ENCODE peak calls at places on chromosomes 7 and 10, in seven cellular contexts. One of them, this sample, is unnamed.

GRCh38 chr7:157690058-157690832 is 353.4 kb downstream of the DNAJB6 start:
- DNase-seq in WTC11: peak; percentile 26
- DNase-seq in stomach: no peak
- DNase-seq in activated B cell treated with CpG ODN at 0.5 μM for 24 hours: no peak
- DNase-seq in foreskin fibroblast: no peak
- DNase-seq in endothelial cell of umbilical vein: no peak
- DNase-seq in CD4-positive, alpha-beta T cell: no peak
- DNase-seq in this sample: peak; percentile 15

GRCh38 chr10:13684252-13684791 is 97.6 kb downstream of the PRPF18 start:
- DNase-seq in CD4-positive, alpha-beta T cell: no peak
- DNase-seq in stomach: peak; percentile 43
- DNase-seq in endothelial cell of umbilical vein: peak; percentile 93
- DNase-seq in activated B cell treated with CpG ODN at 0.5 μM for 24 hours: no peak
- DNase-seq in WTC11: no peak
- DNase-seq in foreskin fibroblast: peak; percentile 79
- DNase-seq in this sample: no peak

GRCh38 chr7:124552217-124552616 is 213.4 kb downstream of the GPR37 start:
- DNase-seq in activated B cell treated with CpG ODN at 0.5 μM for 24 hours: no peak
- DNase-seq in stomach: no peak
- DNase-seq in foreskin fibroblast: peak; percentile 35
- DNase-seq in WTC11: no peak
- DNase-seq in CD4-positive, alpha-beta T cell: no peak
- DNase-seq in endothelial cell of umbilical vein: no peak
- DNase-seq in this sample: no peak

GRCh38 chr10:6385683-6386082 is 183.0 kb downstream of the PFKFB3 start:
- DNase-seq in stomach: no peak
- DNase-seq in endothelial cell of umbilical vein: no peak
- DNase-seq in activated B cell treated with CpG ODN at 0.5 μM for 24 hours: no peak
- DNase-seq in CD4-positive, alpha-beta T cell: no peak
- DNase-seq in WTC11: no peak
- DNase-seq in foreskin fibroblast: peak; percentile 75
- DNase-seq in this sample: no peak

GRCh38 chr10:95327367-95327766 is 36.6 kb upstream of the PDLIM1 start:
- DNase-seq in CD4-positive, alpha-beta T cell: no peak
- DNase-seq in foreskin fibroblast: peak; percentile 49
- DNase-seq in activated B cell treated with CpG ODN at 0.5 μM for 24 hours: no peak
- DNase-seq in stomach: peak; percentile 86
- DNase-seq in endothelial cell of umbilical vein: no peak
- DNase-seq in WTC11: no peak
- DNase-seq in this sample: no peak

GRCh38 chr10:11097686-11098085 is 80.0 kb downstream of the CELF2 start:
- DNase-seq in foreskin fibroblast: no peak
- DNase-seq in WTC11: no peak
- DNase-seq in activated B cell treated with CpG ODN at 0.5 μM for 24 hours: no peak
- DNase-seq in CD4-positive, alpha-beta T cell: no peak
- DNase-seq in endothelial cell of umbilical vein: no peak
- DNase-seq in stomach: no peak
- DNase-seq in this sample: no peak

GRCh38 chr7:55067748-55068147 is 48.9 kb downstream of the EGFR start:
- DNase-seq in endothelial cell of umbilical vein: no peak
- DNase-seq in stomach: no peak
- DNase-seq in WTC11: no peak
- DNase-seq in activated B cell treated with CpG ODN at 0.5 μM for 24 hours: no peak
- DNase-seq in CD4-positive, alpha-beta T cell: no peak
- DNase-seq in foreskin fibroblast: no peak
- DNase-seq in this sample: no peak

GRCh38 chr7:156858523-156858922 is 34.5 kb downstream of the LMBR1 start:
- DNase-seq in CD4-positive, alpha-beta T cell: no peak
- DNase-seq in activated B cell treated with CpG ODN at 0.5 μM for 24 hours: no peak
- DNase-seq in endothelial cell of umbilical vein: no peak
- DNase-seq in foreskin fibroblast: no peak
- DNase-seq in stomach: no peak
- DNase-seq in WTC11: no peak
- DNase-seq in this sample: no peak

GRCh38 chr7:104845541-104845940 is 168.5 kb upstream of the KMT2E start:
- DNase-seq in stomach: no peak
- DNase-seq in CD4-positive, alpha-beta T cell: no peak
- DNase-seq in activated B cell treated with CpG ODN at 0.5 μM for 24 hours: no peak
- DNase-seq in foreskin fibroblast: no peak
- DNase-seq in endothelial cell of umbilical vein: no peak
- DNase-seq in WTC11: no peak
- DNase-seq in this sample: no peak

GRCh38 chr10:46229144-46229563 is 57.6 kb upstream of the ANTXRL start:
- DNase-seq in foreskin fibroblast: no peak
- DNase-seq in activated B cell treated with CpG ODN at 0.5 μM for 24 hours: no peak
- DNase-seq in WTC11: peak; percentile 68
- DNase-seq in CD4-positive, alpha-beta T cell: no peak
- DNase-seq in stomach: peak; percentile 13
- DNase-seq in endothelial cell of umbilical vein: peak; percentile 5
- DNase-seq in this sample: peak; percentile 34

GRCh38 chr10:5890519-5890878 is 456 bp downstream of the FBH1 start:
- DNase-seq in CD4-positive, alpha-beta T cell: no peak
- DNase-seq in WTC11: peak; percentile 18
- DNase-seq in foreskin fibroblast: peak; percentile 56
- DNase-seq in activated B cell treated with CpG ODN at 0.5 μM for 24 hours: no peak
- DNase-seq in stomach: no peak
- DNase-seq in endothelial cell of umbilical vein: peak; percentile 45
- DNase-seq in this sample: no peak

GRCh38 chr7:77396894-77397547 is 19.1 kb downstream of the GSAP start:
- DNase-seq in CD4-positive, alpha-beta T cell: no peak
- DNase-seq in endothelial cell of umbilical vein: no peak
- DNase-seq in stomach: no peak
- DNase-seq in foreskin fibroblast: no peak
- DNase-seq in activated B cell treated with CpG ODN at 0.5 μM for 24 hours: no peak
- DNase-seq in WTC11: no peak
- DNase-seq in this sample: no peak

GRCh38 chr10:110389250-110389649 is 84.5 kb upstream of the SMNDC1 start:
- DNase-seq in activated B cell treated with CpG ODN at 0.5 μM for 24 hours: no peak
- DNase-seq in stomach: no peak
- DNase-seq in endothelial cell of umbilical vein: no peak
- DNase-seq in CD4-positive, alpha-beta T cell: no peak
- DNase-seq in foreskin fibroblast: no peak
- DNase-seq in WTC11: no peak
- DNase-seq in this sample: peak; percentile 68

GRCh38 chr10:110387617-110387982 is 82.9 kb upstream of the SMNDC1 start:
- DNase-seq in stomach: no peak
- DNase-seq in activated B cell treated with CpG ODN at 0.5 μM for 24 hours: no peak
- DNase-seq in endothelial cell of umbilical vein: no peak
- DNase-seq in CD4-positive, alpha-beta T cell: no peak
- DNase-seq in WTC11: no peak
- DNase-seq in foreskin fibroblast: no peak
- DNase-seq in this sample: no peak

GRCh38 chr10:110387983-110388681 is 83.4 kb upstream of the SMNDC1 start:
- DNase-seq in foreskin fibroblast: peak; percentile 80
- DNase-seq in stomach: no peak
- DNase-seq in CD4-positive, alpha-beta T cell: no peak
- DNase-seq in activated B cell treated with CpG ODN at 0.5 μM for 24 hours: no peak
- DNase-seq in endothelial cell of umbilical vein: peak; percentile 90
- DNase-seq in WTC11: no peak
- DNase-seq in this sample: no peak

GRCh38 chr10:110391541-110391940 is 86.8 kb upstream of the SMNDC1 start:
- DNase-seq in WTC11: no peak
- DNase-seq in CD4-positive, alpha-beta T cell: no peak
- DNase-seq in endothelial cell of umbilical vein: no peak
- DNase-seq in foreskin fibroblast: no peak
- DNase-seq in activated B cell treated with CpG ODN at 0.5 μM for 24 hours: no peak
- DNase-seq in stomach: no peak
- DNase-seq in this sample: no peak

GRCh38 chr10:110388682-110389052 is 83.9 kb upstream of the SMNDC1 start:
- DNase-seq in activated B cell treated with CpG ODN at 0.5 μM for 24 hours: no peak
- DNase-seq in CD4-positive, alpha-beta T cell: no peak
- DNase-seq in endothelial cell of umbilical vein: no peak
- DNase-seq in foreskin fibroblast: peak; percentile 56
- DNase-seq in stomach: no peak
- DNase-seq in WTC11: no peak
- DNase-seq in this sample: no peak
- TF ChIP-seq CTCF in activated B cell treated with CpG ODN at 0.5 μM for 24 hours: no peak
- TF ChIP-seq CTCF in CD4-positive, alpha-beta T cell: no peak
- TF ChIP-seq CTCF in endothelial cell of umbilical vein: no peak
- TF ChIP-seq CTCF in foreskin fibroblast: peak; percentile 14
- TF ChIP-seq CTCF in stomach: no peak
- TF ChIP-seq CTCF in WTC11: no peak
- TF ChIP-seq CTCF in this sample: no peak

GRCh38 chr7:91083855-91084644 is 180.2 kb upstream of the FZD1 start:
- DNase-seq in WTC11: no peak
- DNase-seq in stomach: peak; percentile 27
- DNase-seq in foreskin fibroblast: peak; percentile 28
- DNase-seq in CD4-positive, alpha-beta T cell: no peak
- DNase-seq in activated B cell treated with CpG ODN at 0.5 μM for 24 hours: no peak
- DNase-seq in endothelial cell of umbilical vein: peak; percentile 42
- DNase-seq in this sample: no peak

GRCh38 chr7:91085175-91085574 is 179.1 kb upstream of the FZD1 start:
- DNase-seq in endothelial cell of umbilical vein: no peak
- DNase-seq in WTC11: no peak
- DNase-seq in foreskin fibroblast: no peak
- DNase-seq in stomach: no peak
- DNase-seq in activated B cell treated with CpG ODN at 0.5 μM for 24 hours: no peak
- DNase-seq in CD4-positive, alpha-beta T cell: no peak
- DNase-seq in this sample: no peak

GRCh38 chr7:91082038-91082437 is 182.2 kb upstream of the FZD1 start:
- DNase-seq in foreskin fibroblast: peak; percentile 63
- DNase-seq in CD4-positive, alpha-beta T cell: no peak
- DNase-seq in endothelial cell of umbilical vein: no peak
- DNase-seq in WTC11: no peak
- DNase-seq in activated B cell treated with CpG ODN at 0.5 μM for 24 hours: no peak
- DNase-seq in stomach: no peak
- DNase-seq in this sample: no peak

GRCh38 chr7:91080351-91080750 is 183.9 kb upstream of the FZD1 start:
- DNase-seq in stomach: no peak
- DNase-seq in endothelial cell of umbilical vein: no peak
- DNase-seq in foreskin fibroblast: no peak
- DNase-seq in CD4-positive, alpha-beta T cell: no peak
- DNase-seq in activated B cell treated with CpG ODN at 0.5 μM for 24 hours: no peak
- DNase-seq in WTC11: no peak
- DNase-seq in this sample: no peak

DNA sequence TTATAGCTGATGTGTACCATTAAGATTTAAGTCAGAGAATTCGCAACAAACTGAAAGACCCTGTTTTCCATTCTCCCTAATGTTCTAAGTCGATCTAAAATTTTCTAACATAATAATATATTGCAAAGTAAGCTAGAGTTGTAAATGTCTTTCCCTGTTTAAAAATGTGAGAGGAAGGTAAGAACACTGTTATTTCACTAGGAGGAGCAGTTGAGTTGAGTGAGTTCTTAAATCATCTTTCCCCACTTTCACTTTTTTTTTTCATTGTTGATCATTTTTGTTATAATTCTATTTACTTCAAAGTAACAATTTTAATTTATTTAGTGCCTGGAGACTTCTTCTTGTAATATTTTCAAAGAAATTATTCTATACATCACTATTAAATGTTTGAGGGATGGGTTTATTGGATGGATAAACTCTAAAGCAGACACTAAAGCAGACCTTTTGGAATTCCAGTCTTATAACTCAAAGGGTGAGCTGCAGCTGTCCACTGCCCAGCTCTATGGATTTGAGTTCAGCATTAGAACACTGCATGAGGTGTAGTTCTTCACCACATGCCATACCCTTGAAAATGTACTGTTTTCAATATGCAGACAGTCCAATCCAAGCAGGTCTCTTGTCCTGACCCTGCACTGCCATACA is 181.3 kb upstream of the FZD1 start:
- DNase-seq in CD4-positive, alpha-beta T cell: no peak
- DNase-seq in endothelial cell of umbilical vein: peak; percentile 41
- DNase-seq in activated B cell treated with CpG ODN at 0.5 μM for 24 hours: no peak
- DNase-seq in WTC11: no peak
- DNase-seq in foreskin fibroblast: peak; percentile 63
- DNase-seq in stomach: no peak
- DNase-seq in this sample: no peak
- TF ChIP-seq CTCF in CD4-positive, alpha-beta T cell: peak; percentile 66
- TF ChIP-seq CTCF in endothelial cell of umbilical vein: peak; percentile 47
- TF ChIP-seq CTCF in activated B cell treated with CpG ODN at 0.5 μM for 24 hours: no peak
- TF ChIP-seq CTCF in WTC11: no peak
- TF ChIP-seq CTCF in foreskin fibroblast: peak; percentile 43
- TF ChIP-seq CTCF in stomach: no peak
- TF ChIP-seq CTCF in this sample: peak; percentile 67

GRCh38 chr10:37813763-37814162 is 43.6 kb downstream of the ZNF248 start:
- DNase-seq in CD4-positive, alpha-beta T cell: no peak
- DNase-seq in stomach: no peak
- DNase-seq in endothelial cell of umbilical vein: no peak
- DNase-seq in foreskin fibroblast: no peak
- DNase-seq in activated B cell treated with CpG ODN at 0.5 μM for 24 hours: no peak
- DNase-seq in WTC11: no peak
- DNase-seq in this sample: no peak

GRCh38 chr10:37819797-37820196 is 37.6 kb downstream of the ZNF248 start:
- DNase-seq in stomach: no peak
- DNase-seq in endothelial cell of umbilical vein: no peak
- DNase-seq in WTC11: no peak
- DNase-seq in CD4-positive, alpha-beta T cell: no peak
- DNase-seq in foreskin fibroblast: no peak
- DNase-seq in activated B cell treated with CpG ODN at 0.5 μM for 24 hours: no peak
- DNase-seq in this sample: no peak

GRCh38 chr10:37821237-37821636 is 36.2 kb downstream of the ZNF248 start:
- DNase-seq in WTC11: no peak
- DNase-seq in CD4-positive, alpha-beta T cell: no peak
- DNase-seq in foreskin fibroblast: no peak
- DNase-seq in endothelial cell of umbilical vein: no peak
- DNase-seq in activated B cell treated with CpG ODN at 0.5 μM for 24 hours: no peak
- DNase-seq in stomach: no peak
- DNase-seq in this sample: no peak

GRCh38 chr10:37812290-37812689 is 45.1 kb downstream of the ZNF248 start:
- DNase-seq in activated B cell treated with CpG ODN at 0.5 μM for 24 hours: no peak
- DNase-seq in endothelial cell of umbilical vein: no peak
- DNase-seq in WTC11: no peak
- DNase-seq in foreskin fibroblast: no peak
- DNase-seq in CD4-positive, alpha-beta T cell: no peak
- DNase-seq in stomach: no peak
- DNase-seq in this sample: no peak

GRCh38 chr10:37816290-37816689 is 41.1 kb downstream of the ZNF248 start:
- DNase-seq in foreskin fibroblast: no peak
- DNase-seq in activated B cell treated with CpG ODN at 0.5 μM for 24 hours: no peak
- DNase-seq in CD4-positive, alpha-beta T cell: no peak
- DNase-seq in endothelial cell of umbilical vein: no peak
- DNase-seq in WTC11: no peak
- DNase-seq in stomach: no peak
- DNase-seq in this sample: no peak
- TF ChIP-seq CTCF in foreskin fibroblast: no peak
- TF ChIP-seq CTCF in activated B cell treated with CpG ODN at 0.5 μM for 24 hours: no peak
- TF ChIP-seq CTCF in CD4-positive, alpha-beta T cell: no peak
- TF ChIP-seq CTCF in endothelial cell of umbilical vein: no peak
- TF ChIP-seq CTCF in WTC11: no peak
- TF ChIP-seq CTCF in stomach: no peak
- TF ChIP-seq CTCF in this sample: no peak

GRCh38 chr7:91869661-91870060 is 10.8 kb downstream of the MTERF1 start:
- DNase-seq in foreskin fibroblast: no peak
- DNase-seq in WTC11: no peak
- DNase-seq in CD4-positive, alpha-beta T cell: no peak
- DNase-seq in stomach: no peak
- DNase-seq in activated B cell treated with CpG ODN at 0.5 μM for 24 hours: no peak
- DNase-seq in endothelial cell of umbilical vein: no peak
- DNase-seq in this sample: no peak

GRCh38 chr7:91872069-91872468 is 8.4 kb downstream of the MTERF1 start:
- DNase-seq in activated B cell treated with CpG ODN at 0.5 μM for 24 hours: no peak
- DNase-seq in WTC11: no peak
- DNase-seq in foreskin fibroblast: no peak
- DNase-seq in stomach: no peak
- DNase-seq in endothelial cell of umbilical vein: no peak
- DNase-seq in CD4-positive, alpha-beta T cell: no peak
- DNase-seq in this sample: no peak

GRCh38 chr7:91864070-91864469 is 16.4 kb downstream of the MTERF1 start:
- DNase-seq in activated B cell treated with CpG ODN at 0.5 μM for 24 hours: no peak
- DNase-seq in stomach: no peak
- DNase-seq in endothelial cell of umbilical vein: no peak
- DNase-seq in CD4-positive, alpha-beta T cell: no peak
- DNase-seq in WTC11: no peak
- DNase-seq in foreskin fibroblast: no peak
- DNase-seq in this sample: no peak

GRCh38 chr7:91866599-91867148 is 13.8 kb downstream of the MTERF1 start:
- DNase-seq in CD4-positive, alpha-beta T cell: no peak
- DNase-seq in foreskin fibroblast: no peak
- DNase-seq in stomach: no peak
- DNase-seq in WTC11: no peak
- DNase-seq in endothelial cell of umbilical vein: no peak
- DNase-seq in activated B cell treated with CpG ODN at 0.5 μM for 24 hours: no peak
- DNase-seq in this sample: no peak
- TF ChIP-seq CTCF in CD4-positive, alpha-beta T cell: no peak
- TF ChIP-seq CTCF in foreskin fibroblast: no peak
- TF ChIP-seq CTCF in stomach: no peak
- TF ChIP-seq CTCF in WTC11: no peak
- TF ChIP-seq CTCF in endothelial cell of umbilical vein: no peak
- TF ChIP-seq CTCF in activated B cell treated with CpG ODN at 0.5 μM for 24 hours: no peak
- TF ChIP-seq CTCF in this sample: no peak

This sample was measured in CD14-positive monocyte.